ENCODE peak calls at places on chromosomes 7 and 10, in four cellular contexts. Q is NCI-H510A treated with DMSO at 0.1 percent for 48 hours, H is progenitor cell of endocrine pancreas, K is left cardiac atrium. G is an unnamed sample.

GRCh38 chr10:79158402-79159097 is 89.8 kb downstream of the ZMIZ1 start:
- DNase-seq in Q (no peak), H (no peak), K (no peak), G (no peak)

GRCh38 chr7:149468208-149468607 is 7.3 kb upstream of the ZNF777 start:
- DNase-seq in Q (no peak), H (no peak), K (no peak), G (no peak)

GRCh38 chr10:83522881-83523386 is 616.4 kb upstream of the GHITM start:
- DNase-seq in Q (no peak), H (no peak), K (peak), G (no peak)

GRCh38 chr10:8146650-8147049 is 92.2 kb downstream of the GATA3 start:
- DNase-seq in Q (no peak), H (no peak), K (no peak), G (no peak)

GRCh38 chr7:84469034-84469433 is 274.4 kb upstream of the SEMA3A start:
- DNase-seq in Q (no peak), H (no peak), K (no peak), G (no peak)

GRCh38 chr7:35760082-35760770 is 40.6 kb upstream of the SEPTIN7 start:
- DNase-seq in Q (no peak), H (no peak), K (no peak), G (no peak)

GRCh38 chr10:58158806-58159205 is 108.9 kb downstream of the IPMK start:
- DNase-seq in Q (no peak), H (no peak), K (no peak), G (no peak)

GRCh38 chr7:85286449-85286848 is 99.6 kb upstream of the SEMA3D start:
- DNase-seq in Q (no peak), H (no peak), K (no peak), G (no peak)

GRCh38 chr7:45663167-45663921 is 89.2 kb downstream of the ADCY1 start:
- DNase-seq in Q (no peak), H (no peak), K (no peak), G (no peak)

GRCh38 chr7:54112568-54112967 is 429.6 kb upstream of the VSTM2A start:
- DNase-seq in Q (no peak), H (no peak), K (no peak), G (no peak)

G was measured in foreskin melanocyte.